ENCODE peak calls at places on chromosomes 4 and X, in seven cellular contexts. Z, N, E, M, X, D and S are unnamed samples.

GRCh38 chr4:185282968-185283367 is 73.6 kb downstream of the SNX25 start:
- DNase-seq in N (no peak), M (no peak), E (no peak), Z (no peak), X (no peak), D (no peak), S (no peak)

GRCh38 chr4:128715616-128716015 is 93.9 kb upstream of the JADE1 start:
- DNase-seq in X (no peak), E (no peak), N (no peak), D (no peak), Z (no peak), M (peak; percentile 50), S (no peak)

GRCh38 chr4:119750771-119751170 is 122.2 kb upstream of the PDE5A start:
- DNase-seq in M (no peak), Z (no peak), D (peak; percentile 66), N (no peak), X (no peak), E (no peak), S (no peak)

GRCh38 chr4:143291334-143291733 is 45.3 kb upstream of the GAB1 start:
- DNase-seq in X (no peak), Z (no peak), M (no peak), N (no peak), D (no peak), E (no peak), S (no peak)

GRCh38 chrX:13661735-13662536 is 9.0 kb downstream of the TCEANC start:
- DNase-seq in Z (no peak), D (no peak), N (no peak), E (no peak), M (no peak), X (no peak), S (no peak)

GRCh38 chr4:89889289-89889688 is 5.4 kb upstream of the MMRN1 start:
- DNase-seq in D (no peak), N (no peak), E (no peak), Z (peak; percentile 17), X (no peak), M (no peak), S (no peak)

GRCh38 chr4:94653984-94654609 is 103.7 kb upstream of the BMPR1B start:
- DNase-seq in M (no peak), Z (peak; percentile 19), E (no peak), X (no peak), N (no peak), D (no peak), S (no peak)

GRCh38 chr4:5292091-5292490 is 240.8 kb downstream of the STK32B start:
- DNase-seq in E (no peak), X (no peak), N (no peak), M (no peak), D (no peak), Z (no peak), S (no peak)

GRCh38 chr4:120853101-120853940 is 69.2 kb downstream of the PRDM5 start:
- DNase-seq in M (no peak), X (no peak), Z (peak; percentile 67), D (no peak), E (no peak), N (no peak), S (no peak)